ENCODE peak calls at places on chromosome 13, in seven cellular contexts. One of them, this sample, is unnamed.

GRCh38 chr13:53545340-53545941 is 516.8 kb downstream of the OLFM4 start:
- DNase-seq in cardiac fibroblast: no peak
- DNase-seq in CD4-positive, alpha-beta T cell: no peak
- DNase-seq in fibroblast of pulmonary artery: no peak
- DNase-seq in HCT116: no peak
- DNase-seq in AG04449: no peak
- DNase-seq in ovary: no peak
- DNase-seq in this sample: no peak

GRCh38 chr13:20911037-20911436 is 8.5 kb upstream of the XPO4 start:
- DNase-seq in cardiac fibroblast: no peak
- DNase-seq in CD4-positive, alpha-beta T cell: no peak
- DNase-seq in fibroblast of pulmonary artery: no peak
- DNase-seq in HCT116: no peak
- DNase-seq in AG04449: no peak
- DNase-seq in ovary: no peak
- DNase-seq in this sample: no peak

GRCh38 chr13:72204291-72204690 is 337.3 kb upstream of the DACH1 start:
- DNase-seq in cardiac fibroblast: peak
- DNase-seq in CD4-positive, alpha-beta T cell: no peak
- DNase-seq in fibroblast of pulmonary artery: peak
- DNase-seq in HCT116: peak
- DNase-seq in AG04449: no peak
- DNase-seq in ovary: no peak
- DNase-seq in this sample: no peak

GRCh38 chr13:91946498-91947070 is 548.2 kb downstream of the GPC5 start:
- DNase-seq in cardiac fibroblast: peak
- DNase-seq in CD4-positive, alpha-beta T cell: no peak
- DNase-seq in fibroblast of pulmonary artery: peak
- DNase-seq in HCT116: no peak
- DNase-seq in AG04449: no peak
- DNase-seq in ovary: no peak
- DNase-seq in this sample: no peak

GRCh38 chr13:34347784-34348573 is 530.0 kb downstream of the RFC3 start:
- DNase-seq in cardiac fibroblast: no peak
- DNase-seq in CD4-positive, alpha-beta T cell: no peak
- DNase-seq in fibroblast of pulmonary artery: no peak
- DNase-seq in HCT116: no peak
- DNase-seq in AG04449: no peak
- DNase-seq in ovary: no peak
- DNase-seq in this sample: no peak

GRCh38 chr13:96696501-96696900 is 297.8 kb downstream of the OXGR1 start:
- DNase-seq in cardiac fibroblast: no peak
- DNase-seq in CD4-positive, alpha-beta T cell: no peak
- DNase-seq in fibroblast of pulmonary artery: no peak
- DNase-seq in HCT116: no peak
- DNase-seq in AG04449: no peak
- DNase-seq in ovary: no peak
- DNase-seq in this sample: no peak

GRCh38 chr13:43136940-43137574 is 113.7 kb downstream of the DNAJC15 start:
- DNase-seq in cardiac fibroblast: peak
- DNase-seq in CD4-positive, alpha-beta T cell: no peak
- DNase-seq in fibroblast of pulmonary artery: no peak
- DNase-seq in HCT116: no peak
- DNase-seq in AG04449: no peak
- DNase-seq in ovary: no peak
- DNase-seq in this sample: peak

GRCh38 chr13:74570834-74571233 is 436.6 kb upstream of the KLF12 start:
- DNase-seq in cardiac fibroblast: peak
- DNase-seq in CD4-positive, alpha-beta T cell: no peak
- DNase-seq in fibroblast of pulmonary artery: peak
- DNase-seq in HCT116: peak
- DNase-seq in AG04449: no peak
- DNase-seq in ovary: no peak
- DNase-seq in this sample: no peak

GRCh38 chr13:22801402-22802003 is 379.3 kb upstream of the SGCG start:
- DNase-seq in cardiac fibroblast: peak
- DNase-seq in CD4-positive, alpha-beta T cell: no peak
- DNase-seq in fibroblast of pulmonary artery: peak
- DNase-seq in HCT116: no peak
- DNase-seq in AG04449: no peak
- DNase-seq in ovary: no peak
- DNase-seq in this sample: no peak

GRCh38 chr13:35724480-35724879 is 248.0 kb upstream of the MAB21L1 start:
- DNase-seq in cardiac fibroblast: peak
- DNase-seq in CD4-positive, alpha-beta T cell: no peak
- DNase-seq in fibroblast of pulmonary artery: no peak
- DNase-seq in HCT116: no peak
- DNase-seq in AG04449: no peak
- DNase-seq in ovary: no peak
- DNase-seq in this sample: no peak

GRCh38 chr13:80497978-80498377 is 157.1 kb upstream of the SPRY2 start:
- DNase-seq in cardiac fibroblast: no peak
- DNase-seq in CD4-positive, alpha-beta T cell: no peak
- DNase-seq in fibroblast of pulmonary artery: no peak
- DNase-seq in HCT116: no peak
- DNase-seq in AG04449: no peak
- DNase-seq in ovary: no peak
- DNase-seq in this sample: no peak

GRCh38 chr13:44792096-44792495 is 197.2 kb downstream of the NUFIP1 start:
- DNase-seq in cardiac fibroblast: no peak
- DNase-seq in CD4-positive, alpha-beta T cell: no peak
- DNase-seq in fibroblast of pulmonary artery: no peak
- DNase-seq in HCT116: no peak
- DNase-seq in AG04449: no peak
- DNase-seq in ovary: no peak
- DNase-seq in this sample: no peak

GRCh38 chr13:33723772-33724435 is 94.0 kb upstream of the RFC3 start:
- DNase-seq in cardiac fibroblast: peak
- DNase-seq in CD4-positive, alpha-beta T cell: peak
- DNase-seq in fibroblast of pulmonary artery: peak
- DNase-seq in HCT116: peak
- DNase-seq in AG04449: no peak
- DNase-seq in ovary: peak
- DNase-seq in this sample: peak

GRCh38 chr13:103772576-103772975 is 706.4 kb upstream of the SLC10A2 start:
- DNase-seq in cardiac fibroblast: no peak
- DNase-seq in CD4-positive, alpha-beta T cell: no peak
- DNase-seq in fibroblast of pulmonary artery: no peak
- DNase-seq in HCT116: no peak
- DNase-seq in AG04449: no peak
- DNase-seq in ovary: no peak
- DNase-seq in this sample: no peak

GRCh38 chr13:21673592-21674270 is 2.9 kb downstream of the FGF9 start:
- DNase-seq in cardiac fibroblast: peak
- DNase-seq in CD4-positive, alpha-beta T cell: peak
- DNase-seq in fibroblast of pulmonary artery: peak
- DNase-seq in HCT116: no peak
- DNase-seq in AG04449: no peak
- DNase-seq in ovary: no peak
- DNase-seq in this sample: peak

GRCh38 chr13:105196052-105196451 is 1339.4 kb downstream of the EFNB2 start:
- DNase-seq in cardiac fibroblast: peak
- DNase-seq in CD4-positive, alpha-beta T cell: no peak
- DNase-seq in fibroblast of pulmonary artery: peak
- DNase-seq in HCT116: no peak
- DNase-seq in AG04449: peak
- DNase-seq in ovary: no peak
- DNase-seq in this sample: no peak

GRCh38 chr13:79379274-79379673 is 26.8 kb downstream of the RBM26 start:
- DNase-seq in cardiac fibroblast: peak
- DNase-seq in CD4-positive, alpha-beta T cell: no peak
- DNase-seq in fibroblast of pulmonary artery: no peak
- DNase-seq in HCT116: no peak
- DNase-seq in AG04449: no peak
- DNase-seq in ovary: no peak
- DNase-seq in this sample: no peak

GRCh38 chr13:50911051-50911690 is 1.6 kb downstream of the RNASEH2B start:
- DNase-seq in cardiac fibroblast: peak
- DNase-seq in CD4-positive, alpha-beta T cell: no peak
- DNase-seq in fibroblast of pulmonary artery: peak
- DNase-seq in HCT116: no peak
- DNase-seq in AG04449: no peak
- DNase-seq in ovary: no peak
- DNase-seq in this sample: no peak

GRCh38 chr13:21055511-21056045 is 5.8 kb downstream of the LATS2 start:
- DNase-seq in cardiac fibroblast: no peak
- DNase-seq in CD4-positive, alpha-beta T cell: no peak
- DNase-seq in fibroblast of pulmonary artery: no peak
- DNase-seq in HCT116: no peak
- DNase-seq in AG04449: no peak
- DNase-seq in ovary: no peak
- DNase-seq in this sample: no peak

GRCh38 chr13:91014696-91015095 is 332.8 kb upstream of the MIR17HG start:
- DNase-seq in cardiac fibroblast: no peak
- DNase-seq in CD4-positive, alpha-beta T cell: no peak
- DNase-seq in fibroblast of pulmonary artery: peak
- DNase-seq in HCT116: no peak
- DNase-seq in AG04449: no peak
- DNase-seq in ovary: no peak
- DNase-seq in this sample: no peak

GRCh38 chr13:98853791-98854191 is 101.3 kb upstream of the SLC15A1 start:
- DNase-seq in cardiac fibroblast: peak
- DNase-seq in CD4-positive, alpha-beta T cell: no peak
- DNase-seq in fibroblast of pulmonary artery: peak
- DNase-seq in HCT116: no peak
- DNase-seq in AG04449: peak
- DNase-seq in ovary: no peak
- DNase-seq in this sample: no peak

GRCh38 chr13:73325351-73326214 is 266.8 kb downstream of the KLF5 start:
- DNase-seq in cardiac fibroblast: peak
- DNase-seq in CD4-positive, alpha-beta T cell: no peak
- DNase-seq in fibroblast of pulmonary artery: no peak
- DNase-seq in HCT116: no peak
- DNase-seq in AG04449: no peak
- DNase-seq in ovary: no peak
- DNase-seq in this sample: no peak

DNA sequence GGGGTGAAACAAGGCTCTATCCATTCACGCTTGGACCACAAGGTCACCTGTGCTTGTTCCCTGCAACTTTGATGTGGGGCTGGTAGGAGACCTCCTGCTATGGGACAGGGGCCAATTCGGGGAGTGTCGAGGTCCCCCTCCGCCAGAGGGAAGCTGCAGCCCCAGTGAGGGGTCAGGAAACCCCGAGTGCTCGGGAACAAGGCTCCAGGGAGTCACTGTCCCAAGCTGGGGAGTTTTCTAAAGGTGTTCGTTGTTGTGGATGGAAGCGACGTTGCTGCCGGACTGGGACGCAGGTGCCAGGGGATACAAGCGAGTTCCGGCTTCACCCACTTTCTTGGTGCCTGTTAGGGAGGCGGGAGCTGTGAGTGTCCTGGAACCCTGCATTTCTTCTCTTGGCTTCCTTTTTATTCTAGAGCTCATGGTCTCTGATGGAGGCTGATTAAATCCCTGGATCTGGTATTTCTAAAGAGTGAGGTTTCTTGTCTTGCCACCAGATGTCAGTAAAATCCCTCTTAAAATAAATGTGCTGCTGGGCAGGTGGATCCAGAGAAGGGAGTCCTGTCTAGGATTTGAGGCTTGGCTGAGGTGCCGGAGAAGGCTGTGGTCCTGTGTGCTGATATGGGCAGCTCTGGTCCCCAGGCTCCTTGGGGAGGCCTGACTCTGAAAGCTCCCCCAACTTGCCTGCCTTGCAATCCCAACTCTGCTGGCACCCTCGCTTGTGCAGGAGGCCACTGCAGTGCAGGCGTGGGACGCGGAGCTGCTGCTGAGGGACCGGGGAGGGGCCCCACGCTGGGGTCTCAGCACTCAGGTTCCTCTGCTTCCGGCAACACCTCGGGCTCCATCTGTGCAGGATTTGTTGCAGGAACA is 153.9 kb downstream of the TEX29 start:
- DNase-seq in cardiac fibroblast: peak
- DNase-seq in CD4-positive, alpha-beta T cell: no peak
- DNase-seq in fibroblast of pulmonary artery: peak
- DNase-seq in HCT116: peak
- DNase-seq in AG04449: peak
- DNase-seq in ovary: no peak
- DNase-seq in this sample: no peak
- TF ChIP-seq CTCF in cardiac fibroblast: peak
- TF ChIP-seq CTCF in CD4-positive, alpha-beta T cell: no peak
- TF ChIP-seq CTCF in fibroblast of pulmonary artery: peak
- TF ChIP-seq CTCF in HCT116: peak
- TF ChIP-seq CTCF in AG04449: peak
- TF ChIP-seq CTCF in ovary: no peak
- TF ChIP-seq CTCF in this sample: peak

DNA sequence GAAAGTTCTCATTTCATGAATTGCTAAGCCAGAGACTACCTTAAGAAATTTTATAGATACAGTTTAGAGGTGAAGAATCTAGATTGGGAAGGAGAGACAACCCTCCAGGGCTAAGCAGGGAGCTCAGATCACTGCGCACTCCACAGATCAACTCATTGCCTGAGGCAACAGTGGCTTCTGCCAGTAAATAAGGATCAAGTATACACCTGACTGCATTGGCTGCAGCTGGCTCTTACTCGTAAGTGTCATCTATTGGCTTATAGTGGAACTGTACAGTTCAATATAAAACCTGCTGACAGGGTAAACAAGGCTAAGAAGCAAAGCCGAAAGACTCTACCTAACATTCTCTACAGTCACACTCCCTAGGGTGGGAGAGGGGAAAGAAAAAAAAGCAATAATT is 18.0 kb upstream of the C1QTNF9B start:
- DNase-seq in cardiac fibroblast: no peak
- DNase-seq in CD4-positive, alpha-beta T cell: no peak
- DNase-seq in fibroblast of pulmonary artery: no peak
- DNase-seq in HCT116: peak
- DNase-seq in AG04449: no peak
- DNase-seq in ovary: no peak
- DNase-seq in this sample: no peak
- TF ChIP-seq CTCF in cardiac fibroblast: no peak
- TF ChIP-seq CTCF in CD4-positive, alpha-beta T cell: no peak
- TF ChIP-seq CTCF in fibroblast of pulmonary artery: no peak
- TF ChIP-seq CTCF in HCT116: peak
- TF ChIP-seq CTCF in AG04449: no peak
- TF ChIP-seq CTCF in ovary: no peak
- TF ChIP-seq CTCF in this sample: no peak

DNA sequence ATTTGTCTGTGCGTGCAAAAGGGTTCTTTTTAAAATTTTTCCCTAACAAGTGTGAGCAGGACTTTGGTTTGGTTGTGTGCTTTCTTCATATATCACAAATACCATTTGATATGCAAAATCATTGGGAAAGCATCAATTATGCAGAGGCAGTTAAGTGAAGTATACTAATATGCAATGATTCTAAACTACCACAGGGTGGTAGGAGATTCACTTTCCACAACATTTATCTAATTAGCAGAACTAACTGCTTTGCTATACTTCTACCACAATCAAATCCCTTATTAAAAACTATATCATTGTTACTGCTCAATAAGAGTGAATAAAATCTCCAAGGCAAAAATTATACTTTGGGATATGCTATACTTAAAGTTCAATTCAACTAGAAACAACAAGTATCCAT is 2738.9 kb upstream of the PCDH20 start:
- DNase-seq in cardiac fibroblast: peak
- DNase-seq in CD4-positive, alpha-beta T cell: no peak
- DNase-seq in fibroblast of pulmonary artery: peak
- DNase-seq in HCT116: peak
- DNase-seq in AG04449: no peak
- DNase-seq in ovary: no peak
- DNase-seq in this sample: no peak
- TF ChIP-seq CTCF in cardiac fibroblast: peak
- TF ChIP-seq CTCF in CD4-positive, alpha-beta T cell: no peak
- TF ChIP-seq CTCF in fibroblast of pulmonary artery: peak
- TF ChIP-seq CTCF in HCT116: peak
- TF ChIP-seq CTCF in AG04449: peak
- TF ChIP-seq CTCF in ovary: no peak
- TF ChIP-seq CTCF in this sample: no peak

GRCh38 chr13:62014299-62014698 is 598.6 kb upstream of the PCDH20 start:
- DNase-seq in cardiac fibroblast: peak
- DNase-seq in CD4-positive, alpha-beta T cell: no peak
- DNase-seq in fibroblast of pulmonary artery: peak
- DNase-seq in HCT116: peak
- DNase-seq in AG04449: no peak
- DNase-seq in ovary: no peak
- DNase-seq in this sample: no peak
- TF ChIP-seq CTCF in cardiac fibroblast: no peak
- TF ChIP-seq CTCF in CD4-positive, alpha-beta T cell: no peak
- TF ChIP-seq CTCF in fibroblast of pulmonary artery: no peak
- TF ChIP-seq CTCF in HCT116: peak
- TF ChIP-seq CTCF in AG04449: no peak
- TF ChIP-seq CTCF in ovary: no peak
- TF ChIP-seq CTCF in this sample: peak